ENCODE peak calls at places on chromosome 7, in eight cellular contexts. L, M, T, N, I, E, F and J are unnamed samples.

GRCh38 chr7:39838326-39838725 is 111.7 kb upstream of the CDK13 start:
- DNase-seq in L (no peak), M (no peak), T (peak), N (no peak), I (no peak), E (peak), F (no peak), J (no peak)

GRCh38 chr7:69739906-69740545 is 141.8 kb downstream of the AUTS2 start:
- DNase-seq in L (no peak), M (peak), T (no peak), N (no peak), I (no peak), E (no peak), F (no peak), J (no peak)

GRCh38 chr7:156962145-156962544 is 12.6 kb downstream of the NOM1 start:
- DNase-seq in L (no peak), M (no peak), T (no peak), N (no peak), I (no peak), E (no peak), F (no peak), J (no peak)

GRCh38 chr7:27198871-27199801 is 755 bp downstream of the HOXA13 start:
- DNase-seq in L (no peak), M (no peak), T (no peak), N (no peak), I (no peak), E (no peak), F (peak), J (peak)

GRCh38 chr7:93147358-93147757 is 827 bp downstream of the SAMD9L start:
- DNase-seq in L (no peak), M (no peak), T (peak), N (peak), I (no peak), E (peak), F (no peak), J (no peak)

GRCh38 chr7:151689196-151689971 is 169.7 kb upstream of the RHEB start:
- DNase-seq in L (no peak), M (peak), T (no peak), N (no peak), I (no peak), E (peak), F (no peak), J (no peak)

GRCh38 chr7:76201732-76202665 is at the start of gene SRRM3:
- DNase-seq in L (peak), M (peak), T (peak), N (peak), I (peak), E (peak), F (peak), J (peak)

GRCh38 chr7:122166708-122167107 is 22.7 kb upstream of the AASS start:
- DNase-seq in L (no peak), M (no peak), T (peak), N (no peak), I (no peak), E (peak), F (no peak), J (no peak)

DNA sequence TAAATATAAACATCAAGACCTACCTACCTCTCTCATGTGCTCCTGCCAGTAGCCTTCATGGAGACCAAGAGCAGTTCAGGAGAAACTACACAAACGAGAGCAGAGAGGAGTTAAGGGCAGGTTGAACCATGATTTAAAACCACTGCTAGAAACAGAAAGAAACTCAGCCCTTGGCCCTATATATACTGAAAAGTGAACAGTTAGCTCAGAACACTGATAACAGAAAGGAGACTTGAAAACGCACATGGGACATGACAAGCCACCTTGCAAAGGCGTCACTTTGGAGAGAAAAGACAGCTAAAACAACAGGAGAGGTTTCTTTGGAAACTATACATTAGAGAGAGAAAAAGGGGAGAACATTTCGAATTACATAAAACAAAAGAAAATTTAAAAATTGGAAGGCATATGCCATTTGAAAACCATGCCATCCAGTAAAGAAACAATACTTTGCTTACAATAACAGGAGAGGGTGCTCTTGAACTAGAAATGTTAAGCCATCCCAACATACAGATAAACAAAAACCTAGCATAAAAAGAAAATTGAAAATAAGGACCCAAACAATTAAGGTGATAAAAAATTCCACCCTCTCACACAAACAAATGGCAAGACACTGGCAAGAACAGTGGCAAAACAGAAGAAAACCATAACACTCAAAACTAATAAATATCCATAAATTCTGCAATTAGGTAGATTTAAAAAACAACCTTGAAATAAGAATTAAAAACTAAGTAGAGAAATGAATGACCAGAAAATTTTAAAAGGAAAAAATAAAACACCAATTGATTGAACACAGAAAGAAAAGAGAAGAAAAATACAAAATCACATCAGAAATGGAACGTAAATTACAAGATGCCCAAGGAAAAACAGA is 232.7 kb downstream of the IMMP2L start:
- DNase-seq in L (no peak), M (no peak), T (no peak), N (no peak), I (no peak), E (peak), F (no peak), J (no peak)
- TF ChIP-seq CTCF in L (no peak), M (no peak), T (no peak), N (no peak), I (no peak), E (peak), F (no peak), J (no peak)

DNA sequence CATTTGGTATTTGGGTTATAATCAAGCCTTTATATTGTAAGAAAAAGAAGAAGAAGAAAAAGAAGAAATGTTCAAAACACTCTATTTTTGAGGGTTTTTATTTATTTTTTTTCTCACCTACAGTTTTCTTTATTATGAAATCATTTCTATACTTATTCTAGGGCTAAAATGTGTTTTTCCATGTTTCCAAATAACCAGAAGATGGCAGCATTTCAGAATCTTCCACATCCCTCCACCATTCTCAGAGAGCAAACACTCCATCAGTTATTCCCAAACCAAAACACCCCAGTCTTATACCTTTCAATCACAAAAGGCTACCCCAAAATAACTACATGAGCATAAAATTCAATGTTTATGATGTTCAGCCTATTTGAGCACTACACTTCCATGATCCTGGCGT is 38.7 kb upstream of the PPP1R17 start:
- DNase-seq in L (no peak), M (no peak), T (peak), N (no peak), I (no peak), E (peak), F (no peak), J (no peak)
- TF ChIP-seq CTCF in L (no peak), M (no peak), T (peak), N (no peak), I (peak), E (peak), F (no peak), J (peak)

GRCh38 chr7:2104716-2105115 is 128.0 kb downstream of the MAD1L1 start:
- DNase-seq in L (no peak), M (no peak), T (no peak), N (no peak), I (no peak), E (no peak), F (no peak), J (peak)

GRCh38 chr7:2102375-2102723 is 130.4 kb downstream of the MAD1L1 start:
- DNase-seq in L (no peak), M (no peak), T (no peak), N (no peak), I (no peak), E (no peak), F (no peak), J (no peak)

GRCh38 chr7:2101630-2102374 is 130.9 kb downstream of the MAD1L1 start:
- DNase-seq in L (no peak), M (no peak), T (no peak), N (no peak), I (no peak), E (no peak), F (no peak), J (no peak)

GRCh38 chr7:2104107-2104710 is 128.5 kb downstream of the MAD1L1 start:
- DNase-seq in L (peak), M (peak), T (peak), N (peak), I (peak), E (no peak), F (peak), J (peak)

GRCh38 chr7:2103071-2103898 is 129.5 kb downstream of the MAD1L1 start:
- DNase-seq in L (no peak), M (no peak), T (no peak), N (no peak), I (no peak), E (no peak), F (no peak), J (peak)
- TF ChIP-seq CTCF in L (no peak), M (no peak), T (peak), N (no peak), I (no peak), E (no peak), F (no peak), J (no peak)

DNA sequence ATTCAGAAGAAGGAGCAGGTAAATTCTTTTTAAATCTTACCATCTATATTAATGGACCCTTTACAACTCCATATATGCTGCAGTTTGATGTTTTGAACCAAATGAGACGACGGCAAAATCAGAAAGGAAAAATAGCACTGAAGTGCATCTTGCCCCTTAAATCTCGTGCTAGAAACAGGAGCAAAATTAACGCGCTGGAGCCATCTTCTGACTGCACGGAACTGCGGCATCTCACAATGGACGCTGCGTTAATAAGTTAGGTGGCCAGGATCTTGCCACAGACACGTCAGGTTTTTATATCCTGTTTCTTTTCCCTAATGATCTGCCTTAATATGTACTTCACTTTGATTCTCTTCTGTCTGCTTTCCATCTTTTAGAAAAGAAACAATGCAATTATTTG is 354.5 kb downstream of the TFEC start:
- DNase-seq in L (peak), M (no peak), T (peak), N (no peak), I (no peak), E (no peak), F (no peak), J (no peak)
- TF ChIP-seq CTCF in L (no peak), M (no peak), T (peak), N (no peak), I (peak), E (no peak), F (peak), J (no peak)

GRCh38 chr7:131071786-131072504 is 255.7 kb upstream of the MKLN1 start:
- DNase-seq in L (no peak), M (no peak), T (peak), N (peak), I (no peak), E (peak), F (peak), J (no peak)
- TF ChIP-seq CTCF in L (peak), M (no peak), T (peak), N (peak), I (peak), E (peak), F (peak), J (peak)

DNA sequence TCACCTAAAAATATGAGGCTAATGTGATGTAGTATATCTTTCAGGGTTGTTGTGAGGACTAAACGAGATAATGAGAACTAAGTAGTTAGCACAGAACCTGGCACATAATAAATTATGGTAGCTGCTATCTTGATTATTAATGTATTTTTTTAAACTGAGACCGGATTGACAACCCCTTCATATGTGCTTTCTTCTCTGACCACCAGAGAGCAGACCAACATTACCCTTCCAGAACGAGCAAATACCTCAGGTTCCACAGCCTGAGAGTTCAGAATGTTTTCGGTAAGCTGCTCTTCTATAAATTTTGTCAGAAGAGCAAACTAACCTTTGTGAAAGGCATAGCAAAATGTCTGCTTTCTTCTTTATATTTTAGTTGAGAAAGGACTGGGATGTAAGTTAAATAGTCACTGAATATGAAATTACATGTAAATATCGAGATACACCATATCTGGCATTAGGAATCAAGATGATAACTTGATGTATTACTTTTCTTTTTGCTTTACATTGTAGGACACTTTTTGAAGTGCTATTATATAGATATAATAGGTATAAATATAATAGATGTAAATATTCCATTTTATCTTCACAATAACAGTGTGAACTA is 13.6 kb upstream of the BPGM start:
- DNase-seq in L (peak), M (no peak), T (peak), N (peak), I (no peak), E (peak), F (no peak), J (no peak)
- TF ChIP-seq CTCF in L (peak), M (no peak), T (peak), N (peak), I (peak), E (peak), F (peak), J (no peak)

GRCh38 chr7:20745716-20746115 is 41.0 kb downstream of the SP8 start:
- DNase-seq in L (no peak), M (no peak), T (no peak), N (no peak), I (no peak), E (no peak), F (no peak), J (no peak)

GRCh38 chr7:20741801-20742200 is 44.9 kb downstream of the SP8 start:
- DNase-seq in L (no peak), M (no peak), T (no peak), N (no peak), I (no peak), E (no peak), F (no peak), J (no peak)

GRCh38 chr7:20748853-20749252 is 37.8 kb downstream of the SP8 start:
- DNase-seq in L (no peak), M (no peak), T (no peak), N (no peak), I (no peak), E (no peak), F (no peak), J (no peak)

GRCh38 chr7:20742913-20743312 is 43.8 kb downstream of the SP8 start:
- DNase-seq in L (no peak), M (no peak), T (no peak), N (no peak), I (no peak), E (no peak), F (no peak), J (no peak)

GRCh38 chr7:20744913-20745587 is 41.6 kb downstream of the SP8 start:
- DNase-seq in L (no peak), M (no peak), T (no peak), N (no peak), I (no peak), E (peak), F (no peak), J (no peak)
- TF ChIP-seq CTCF in L (no peak), M (no peak), T (no peak), N (no peak), I (peak), E (no peak), F (no peak), J (no peak)

DNA sequence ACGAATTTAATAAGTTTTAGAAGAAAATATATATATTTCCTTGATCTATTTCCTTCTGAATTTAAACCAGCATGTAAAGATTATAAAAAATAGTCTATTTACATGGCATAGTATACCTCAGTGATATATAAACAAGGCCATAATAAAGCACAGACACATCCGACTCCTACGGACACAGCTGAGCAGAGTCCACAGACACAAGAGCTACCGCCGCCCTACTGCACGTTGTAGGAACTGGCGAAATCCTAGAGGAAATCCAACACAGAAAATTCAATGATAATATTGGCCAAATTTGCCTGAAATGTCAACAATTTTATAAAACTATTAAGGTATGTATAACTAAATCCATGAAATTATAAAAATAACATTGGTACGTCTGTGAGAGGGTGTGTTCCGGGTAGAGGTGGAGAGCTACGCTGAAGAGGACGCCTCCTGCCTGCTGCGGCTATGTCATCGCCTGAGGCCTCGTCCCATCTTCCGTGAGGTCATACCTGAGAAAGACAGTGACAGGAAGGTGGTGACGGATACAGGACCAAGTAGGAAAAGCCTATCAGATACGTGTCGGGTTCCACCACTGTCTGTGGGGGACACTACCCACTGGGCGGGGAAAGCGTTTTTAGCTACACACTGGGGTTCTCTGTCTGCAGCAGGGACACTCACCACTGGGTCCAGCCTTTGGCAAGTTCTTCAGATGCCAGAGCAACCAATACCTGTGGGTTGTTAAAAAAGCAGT is 29.3 kb upstream of the NCAPG2 start:
- DNase-seq in L (no peak), M (no peak), T (no peak), N (no peak), I (no peak), E (no peak), F (peak), J (no peak)
- TF ChIP-seq CTCF in L (no peak), M (no peak), T (peak), N (no peak), I (no peak), E (no peak), F (no peak), J (no peak)

GRCh38 chr7:124284937-124285336 is 252.1 kb upstream of the TMEM229A start:
- DNase-seq in L (no peak), M (no peak), T (no peak), N (no peak), I (no peak), E (no peak), F (no peak), J (no peak)
- TF ChIP-seq CTCF in L (no peak), M (no peak), T (no peak), N (no peak), I (no peak), E (no peak), F (no peak), J (no peak)